ENCODE peak calls at places on chromosomes 13 and 19, in four cellular contexts. I is PC-3, S is SK-N-SH, H is GM23248. O is an unnamed sample.

GRCh38 chr13:111955412-111955769 is 111.6 kb upstream of the SOX1 start:
- DNase-seq in I (no peak), S (no peak), H (no peak), O (no peak)

GRCh38 chr13:98963917-98964316 is 13.9 kb downstream of the DOCK9 start:
- DNase-seq in I (no peak), S (no peak), H (no peak), O (no peak)

GRCh38 chr13:64755961-64756360 is 2474.2 kb downstream of the PCDH9 start:
- DNase-seq in I (no peak), S (no peak), H (no peak), O (no peak)

GRCh38 chr13:23449386-23450162 is 16.1 kb upstream of the SACS start:
- DNase-seq in I (no peak), S (no peak), H (no peak), O (peak; percentile 66)

GRCh38 chr13:88483202-88483601 is 812.0 kb downstream of the SLITRK5 start:
- DNase-seq in I (no peak), S (no peak), H (no peak), O (no peak)

GRCh38 chr13:55013051-55013450 is 1984.4 kb downstream of the OLFM4 start:
- DNase-seq in I (no peak), S (no peak), H (no peak), O (peak; percentile 41)

GRCh38 chr19:41620171-41620570 is 6.7 kb downstream of the CEACAM4 start:
- DNase-seq in I (no peak), S (no peak), H (no peak), O (no peak)

GRCh38 chr13:59546178-59546577 is 617.5 kb downstream of the DIAPH3 start:
- DNase-seq in I (no peak), S (no peak), H (no peak), O (no peak)

GRCh38 chr13:100707818-100708740 is 33.5 kb upstream of the TMTC4 start:
- DNase-seq in I (peak; percentile 2), S (no peak), H (no peak), O (no peak)

GRCh38 chr19:49149652-49150105 is 5.5 kb downstream of the HRC start:
- DNase-seq in I (peak; percentile 74), S (peak; percentile 84), H (peak; percentile 83), O (peak; percentile 93)

GRCh38 chr19:34173145-34173956 is 1.0 kb downstream of the LSM14A start:
- DNase-seq in I (peak; percentile 61), S (peak; percentile 36), H (peak; percentile 42), O (peak; percentile 92)

GRCh38 chr19:44660081-44660480 is 11.2 kb upstream of the CEACAM19 start:
- DNase-seq in I (peak; percentile 45), S (no peak), H (no peak), O (no peak)
- H3F3A ChIP-seq in I (no peaks in the 10 kb centered on the region), S (peaks cover 33% of the 10 kb centered on the region), H (peaks cover 21% of the 10 kb centered on the region), O (no peaks in the 10 kb centered on the region)

GRCh38 chr13:29577135-29578051 is 18.1 kb downstream of the SLC7A1 start:
- DNase-seq in I (peak; percentile 32), S (no peak), H (peak; percentile 70), O (no peak)

GRCh38 chr13:29576581-29576980 is 18.9 kb downstream of the SLC7A1 start:
- DNase-seq in I (no peak), S (no peak), H (no peak), O (no peak)

GRCh38 chr13:29581666-29582065 is 13.8 kb downstream of the SLC7A1 start:
- DNase-seq in I (no peak), S (no peak), H (peak; percentile 55), O (peak; percentile 50)

GRCh38 chr13:29579094-29579493 is 16.4 kb downstream of the SLC7A1 start:
- DNase-seq in I (no peak), S (no peak), H (no peak), O (no peak)

GRCh38 chr13:29578300-29579048 is 17.0 kb downstream of the SLC7A1 start:
- DNase-seq in I (no peak), S (no peak), H (peak; percentile 52), O (no peak)
- H4K20me1 ChIP-seq in I (peaks cover 49% of the 10 kb centered on the region), S (peaks cover 89% of the 10 kb centered on the region), H (peaks cover 37% of the 10 kb centered on the region), O (peaks cover 73% of the 10 kb centered on the region)

GRCh38 chr13:25764378-25764777 is 287.4 kb downstream of the SHISA2 start:
- DNase-seq in I (no peak), S (no peak), H (no peak), O (peak; percentile 57)
- H3F3A ChIP-seq in I (no peaks in the 10 kb centered on the region), S (no peaks in the 10 kb centered on the region), H (no peaks in the 10 kb centered on the region), O (no peaks in the 10 kb centered on the region)

GRCh38 chr19:18279516-18280246 is 1.7 kb downstream of the JUND start:
- DNase-seq in I (peak; percentile 95), S (peak; percentile 93), H (peak; percentile 97), O (peak; percentile 97)

GRCh38 chr19:18279266-18279515 is 2.2 kb downstream of the JUND start:
- DNase-seq in I (no peak), S (no peak), H (no peak), O (no peak)

GRCh38 chr19:18280247-18281081 is 958 bp downstream of the JUND start:
- DNase-seq in I (peak; percentile 72), S (peak; percentile 85), H (peak; percentile 85), O (peak; percentile 46)

GRCh38 chr19:18281082-18282020 is at the start of gene JUND:
- DNase-seq in I (peak; percentile 98), S (peak; percentile 95), H (peak; percentile 99), O (peak; percentile 97)

GRCh38 chr19:18278521-18279265 is 2.7 kb downstream of the JUND start:
- DNase-seq in I (no peak), S (no peak), H (peak; percentile 50), O (peak; percentile 43)
- H4K20me1 ChIP-seq in I (peaks cover 13% of the 10 kb centered on the region), S (peaks cover 66% of the 10 kb centered on the region), H (peaks cover 8% of the 10 kb centered on the region), O (peaks cover 13% of the 10 kb centered on the region)

DNA sequence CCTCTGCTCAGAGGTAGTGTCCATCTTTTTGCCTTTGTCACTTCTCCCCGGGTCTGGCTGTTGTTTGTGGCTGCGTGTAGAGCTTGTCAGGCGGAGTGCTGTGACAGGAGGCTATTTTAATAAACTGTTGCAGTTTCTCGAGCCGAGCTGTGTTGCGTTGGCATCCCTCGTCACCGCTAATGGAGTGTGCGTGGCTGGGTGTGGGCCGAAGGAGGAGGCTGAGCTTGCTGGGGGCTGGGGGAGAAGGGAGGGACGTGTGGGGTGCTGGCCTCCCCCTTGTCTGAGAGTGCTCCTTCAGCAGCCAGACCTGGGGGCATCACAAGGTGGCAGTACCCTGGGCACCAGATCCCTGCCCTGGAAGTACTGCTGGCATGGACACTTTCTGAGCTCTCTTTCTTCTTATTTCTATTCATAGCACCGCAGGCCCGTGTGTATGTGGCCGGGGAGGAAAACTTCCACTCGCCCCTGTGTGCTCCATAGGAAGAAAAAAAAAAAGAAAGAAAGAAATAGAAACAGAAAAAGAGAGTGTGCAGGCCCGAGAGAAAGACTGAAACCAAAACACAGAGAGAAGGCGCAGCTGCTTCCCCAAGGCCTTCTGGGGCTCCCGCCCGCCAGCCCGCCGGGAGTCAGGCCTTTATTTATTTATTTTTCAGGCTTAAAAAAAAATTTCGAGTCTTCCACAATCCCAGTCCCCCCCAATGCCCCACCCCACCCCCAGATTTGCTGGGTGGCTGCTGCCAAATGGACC is 27.0 kb downstream of the NFIX start:
- DNase-seq in I (no peak), S (no peak), H (peak; percentile 84), O (no peak)
- H3F3A ChIP-seq in I (peaks cover 5% of the 10 kb centered on the region), S (peaks cover 9% of the 10 kb centered on the region), H (peaks cover 50% of the 10 kb centered on the region), O (peaks cover 67% of the 10 kb centered on the region)

GRCh38 chr19:54460230-54461005 is 3.2 kb downstream of the LENG9 start:
- DNase-seq in I (no peak), S (no peak), H (no peak), O (no peak)

GRCh38 chr19:54462072-54462712 is 1.4 kb downstream of the LENG9 start:
- DNase-seq in I (no peak), S (no peak), H (peak; percentile 51), O (no peak)

GRCh38 chr19:54459282-54460229 is 4.0 kb downstream of the LENG9 start:
- DNase-seq in I (no peak), S (no peak), H (peak; percentile 50), O (no peak)

GRCh38 chr19:54462713-54463530 is 656 bp downstream of the LENG9 start:
- DNase-seq in I (peak; percentile 63), S (peak; percentile 57), H (peak; percentile 85), O (peak; percentile 81)

GRCh38 chr19:54461201-54462071 is 2.1 kb downstream of the LENG9 start:
- DNase-seq in I (no peak), S (no peak), H (no peak), O (no peak)
- H4K20me1 ChIP-seq in I (peaks cover 24% of the 10 kb centered on the region), S (peaks cover 33% of the 10 kb centered on the region), H (no peaks in the 10 kb centered on the region), O (peaks cover 6% of the 10 kb centered on the region)

DNA sequence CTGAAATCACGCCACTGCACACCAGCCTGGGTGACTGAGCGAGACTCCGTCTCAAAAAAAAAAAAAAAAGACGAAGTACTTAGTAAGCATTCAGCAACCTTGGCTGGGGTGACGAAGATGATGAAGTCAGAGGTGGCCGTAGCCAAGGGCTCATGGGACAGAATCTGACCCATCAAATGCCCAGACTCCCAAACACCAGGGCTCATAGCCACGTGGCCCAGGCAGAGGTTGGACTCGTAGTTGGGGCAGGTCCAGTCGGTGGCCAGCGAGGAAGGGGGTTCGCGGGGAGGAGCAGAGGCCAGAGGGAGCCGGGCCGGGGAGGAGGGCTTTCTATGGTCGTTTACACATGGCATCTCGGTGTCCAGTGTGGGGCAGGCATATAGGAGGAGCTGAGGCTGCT is 52.1 kb upstream of the EHD2 start:
- DNase-seq in I (no peak), S (no peak), H (peak; percentile 55), O (no peak)
- H3F3A ChIP-seq in I (no peaks in the 10 kb centered on the region), S (peaks cover 15% of the 10 kb centered on the region), H (peaks cover 38% of the 10 kb centered on the region), O (no peaks in the 10 kb centered on the region)

GRCh38 chr19:3389446-3389778 is 23.0 kb downstream of the NFIC start:
- DNase-seq in I (no peak), S (no peak), H (no peak), O (no peak)

GRCh38 chr19:3387645-3388589 is 21.5 kb downstream of the NFIC start:
- DNase-seq in I (no peak), S (peak; percentile 98), H (peak; percentile 74), O (no peak)

GRCh38 chr19:3386447-3387234 is 20.3 kb downstream of the NFIC start:
- DNase-seq in I (no peak), S (peak; percentile 87), H (no peak), O (no peak)

GRCh38 chr19:3392480-3392879 is 26.1 kb downstream of the NFIC start:
- DNase-seq in I (no peak), S (no peak), H (no peak), O (no peak)

DNA sequence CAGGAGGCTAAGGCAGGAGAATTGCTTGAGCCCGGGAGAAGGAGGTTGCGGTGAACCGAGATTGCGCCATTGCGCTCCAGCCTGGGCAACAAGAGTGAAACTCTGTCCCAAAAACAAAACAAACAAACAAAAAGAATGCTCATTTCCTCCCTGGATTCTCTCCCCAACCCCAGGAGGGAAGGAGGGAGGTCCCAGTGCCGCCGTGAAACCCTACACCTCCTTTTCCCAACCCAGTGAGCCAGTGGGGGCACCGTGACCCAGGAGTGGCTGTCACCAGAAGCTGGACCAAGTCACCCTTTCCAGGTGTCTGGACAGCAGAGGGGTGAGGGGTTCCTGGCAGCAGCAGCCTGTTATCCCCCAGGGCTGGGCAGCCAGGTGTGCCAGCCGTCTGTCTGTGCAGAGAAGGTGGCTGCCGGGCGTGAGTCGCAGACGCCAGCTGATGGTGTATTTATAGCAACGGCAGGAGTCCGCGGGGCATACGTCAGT is 23.5 kb downstream of the NFIC start:
- DNase-seq in I (no peak), S (no peak), H (peak; percentile 48), O (peak; percentile 62)
- H4K20me1 ChIP-seq in I (peaks cover 12% of the 10 kb centered on the region), S (peaks cover 70% of the 10 kb centered on the region), H (peaks cover 7% of the 10 kb centered on the region), O (no peaks in the 10 kb centered on the region)

O was measured in GM23338.